ENCODE peak calls at places on chromosomes 7 and 10, in five cellular contexts. W is fibroblast of the aortic adventitia; N is prostate gland; X is fibroblast of mammary gland; H is CD4-positive, alpha-beta T cell. C is an unnamed sample.

GRCh38 chr7:96426685-96427084 is 104.8 kb upstream of the SLC25A13 start:
- DNase-seq in X (no peak), W (no peak), H (no peak), N (no peak), C (no peak)

GRCh38 chr10:101292194-101293006 is 61.6 kb upstream of the BTRC start:
- DNase-seq in N (no peak), X (no peak), W (peak), H (no peak), C (no peak)

GRCh38 chr7:155800741-155801267 is 11.5 kb downstream of the SHH start:
- DNase-seq in X (no peak), N (no peak), W (no peak), H (no peak), C (no peak)

GRCh38 chr10:14396441-14397048 is 65.8 kb upstream of the FRMD4A start:
- DNase-seq in W (peak), H (no peak), X (peak), N (no peak), C (no peak)

GRCh38 chr7:92767427-92767826 is 68.9 kb downstream of the CDK6 start:
- DNase-seq in N (no peak), H (no peak), W (peak), X (peak), C (no peak)

GRCh38 chr10:73161079-73161478 is 6.7 kb downstream of the ECD start:
- DNase-seq in X (no peak), H (no peak), N (no peak), W (no peak), C (no peak)

GRCh38 chr10:51654918-51655317 is 44.5 kb downstream of the CSTF2T start:
- DNase-seq in X (no peak), H (no peak), N (no peak), W (no peak), C (no peak)

GRCh38 chr7:44853391-44853790 is 5.5 kb upstream of the H2AZ2 start:
- DNase-seq in W (no peak), N (no peak), H (no peak), X (no peak), C (no peak)

GRCh38 chr7:151682831-151683614 is 163.3 kb upstream of the RHEB start:
- DNase-seq in W (no peak), X (no peak), N (no peak), H (no peak), C (no peak)

GRCh38 chr10:6052247-6053221 is 9.6 kb downstream of the IL2RA start:
- DNase-seq in W (no peak), N (no peak), H (peak), X (no peak), C (peak)

GRCh38 chr10:51699145-51699474 is 285 bp downstream of the CSTF2T start:
- DNase-seq in H (no peak), N (no peak), W (no peak), X (no peak), C (no peak)

GRCh38 chr7:6460303-6460702 is 12.5 kb upstream of the DAGLB start:
- DNase-seq in N (peak), H (no peak), W (no peak), X (no peak), C (no peak)

GRCh38 chr7:8724080-8724718 is 290.8 kb downstream of the NXPH1 start:
- DNase-seq in X (no peak), H (no peak), N (no peak), W (no peak), C (no peak)

GRCh38 chr10:125340871-125341270 is 180.5 kb upstream of the CTBP2 start:
- DNase-seq in N (no peak), H (no peak), X (peak), W (peak), C (no peak)

GRCh38 chr7:158239290-158239981 is 348.2 kb downstream of the PTPRN2 start:
- DNase-seq in W (no peak), X (no peak), H (no peak), N (no peak), C (no peak)

GRCh38 chr10:3006093-3006492 is 61.3 kb upstream of the PFKP start:
- DNase-seq in N (no peak), X (no peak), W (no peak), H (no peak), C (no peak)

GRCh38 chr10:3010819-3011422 is 56.4 kb upstream of the PFKP start:
- DNase-seq in H (no peak), X (peak), W (peak), N (no peak), C (no peak)

GRCh38 chr10:3008518-3009195 is 58.7 kb upstream of the PFKP start:
- DNase-seq in H (no peak), W (peak), X (no peak), N (no peak), C (no peak)

GRCh38 chr10:3009341-3009740 is 58.0 kb upstream of the PFKP start:
- DNase-seq in N (peak), H (no peak), X (no peak), W (no peak), C (no peak)

GRCh38 chr10:3010327-3010726 is 57.0 kb upstream of the PFKP start:
- DNase-seq in H (no peak), W (no peak), X (no peak), N (no peak), C (no peak)
- TF ChIP-seq CTCF in H (no peak), W (no peak), X (no peak), N (no peak), C (no peak)

DNA sequence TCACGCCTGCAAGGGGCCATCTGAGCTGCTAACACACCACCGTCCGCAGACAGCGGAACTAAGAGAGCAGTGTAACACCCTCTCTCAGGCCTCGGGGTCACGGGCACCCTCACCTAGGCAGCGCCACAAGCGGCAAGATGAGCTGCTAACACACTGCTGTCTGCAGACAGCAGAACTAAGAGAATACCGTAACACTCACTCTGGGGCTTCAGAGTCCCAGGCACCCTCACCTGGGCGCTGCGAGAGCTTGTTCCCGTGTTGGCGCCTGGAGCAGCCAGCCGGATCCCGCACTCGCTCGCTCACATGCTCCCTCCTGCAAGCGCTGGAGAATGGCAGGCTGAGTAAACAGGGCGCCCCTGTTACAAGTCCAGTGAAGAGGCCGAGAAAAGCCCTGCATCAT is 160.2 kb downstream of the SRPK2 start:
- DNase-seq in X (no peak), H (no peak), N (no peak), W (no peak), C (no peak)
- TF ChIP-seq CTCF in X (no peak), H (no peak), N (no peak), W (no peak), C (no peak)

DNA sequence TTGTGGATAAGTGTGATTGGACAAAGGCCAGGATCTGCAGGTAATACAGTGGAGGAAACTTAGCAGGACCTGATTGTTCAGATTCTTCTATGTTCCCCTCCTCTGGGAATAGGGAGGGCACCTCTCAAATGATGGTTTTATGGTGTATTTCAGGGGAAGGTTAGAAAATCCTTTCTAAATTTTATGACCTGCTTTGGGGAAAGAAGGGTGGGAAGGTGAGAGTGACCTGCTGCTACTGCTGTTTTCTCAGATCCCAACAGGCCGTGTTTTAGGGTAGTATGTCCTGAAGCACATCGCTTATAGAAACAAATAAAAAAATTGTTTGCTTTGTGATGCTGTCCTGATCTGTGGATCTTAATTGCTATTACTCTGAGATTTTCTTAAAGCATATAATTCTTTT is 404.1 kb upstream of the GALNT17 start:
- DNase-seq in W (no peak), H (no peak), X (no peak), N (peak), C (no peak)
- TF ChIP-seq CTCF in W (no peak), H (no peak), X (no peak), N (no peak), C (no peak)

DNA sequence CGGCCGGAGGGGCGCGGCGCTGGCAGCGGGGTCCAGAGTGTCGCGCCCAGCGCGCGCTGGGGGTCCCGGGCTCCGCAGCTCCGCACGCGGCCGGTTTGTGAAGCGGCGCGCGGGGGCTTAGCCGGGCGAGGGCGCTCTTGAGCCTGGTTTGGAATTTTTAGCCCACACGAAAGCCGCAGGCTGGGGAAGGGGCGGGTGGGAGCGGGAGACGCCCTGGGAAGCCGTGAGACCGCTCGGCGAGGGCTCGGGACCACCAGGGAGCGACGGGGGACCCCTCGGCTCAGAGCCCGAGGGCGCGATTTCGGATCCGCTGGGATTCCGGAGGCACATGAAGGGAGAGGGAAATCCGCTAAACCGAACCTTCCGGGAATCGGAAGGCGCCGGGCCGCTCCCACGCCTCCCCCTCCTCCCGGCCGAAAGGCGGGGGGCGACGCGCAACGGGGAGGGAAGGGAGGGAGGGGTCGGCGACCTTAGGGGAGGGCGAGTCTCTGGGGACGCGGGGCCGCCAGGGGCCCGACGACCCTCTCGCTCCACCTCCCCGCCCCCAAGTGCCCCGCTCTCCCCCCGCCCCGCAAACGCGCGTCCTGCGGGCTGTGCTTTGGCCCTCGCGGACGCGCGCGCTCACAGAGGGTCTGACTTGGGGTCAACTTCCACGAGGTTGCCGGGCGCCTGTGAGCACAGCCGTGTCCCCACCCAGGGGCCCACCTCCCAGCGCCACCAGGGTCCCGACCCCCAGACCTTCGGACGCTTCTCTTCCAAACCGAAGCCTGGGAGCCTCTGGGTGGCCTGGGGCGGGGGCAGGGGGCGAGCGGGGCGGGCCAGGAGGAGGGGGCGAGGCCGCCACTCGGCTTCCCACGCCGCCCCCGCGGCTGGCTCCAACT is 5.1 kb upstream of the ELFN1 start:
- DNase-seq in W (peak), H (peak), X (peak), N (peak), C (peak)
- TF ChIP-seq CTCF in W (peak), H (peak), X (peak), N (peak), C (peak)

GRCh38 chr7:64630496-64630895 is 35.4 kb upstream of the ZNF107 start:
- DNase-seq in N (no peak), W (peak), X (peak), H (no peak), C (no peak)
- TF ChIP-seq CTCF in N (no peak), W (peak), X (peak), H (peak), C (peak)